ENCODE peak calls at places on chromosome 4, in four cellular contexts. One of them, this sample, is unnamed.

GRCh38 chr4:150961566-150961965 is 53.5 kb downstream of the LRBA start:
- DNase-seq in T-helper 1 cell: no peak
- DNase-seq in HT1080: no peak
- DNase-seq in stimulated activated CD4-positive, alpha-beta T cell treated with anti-CD3 and anti-CD28 coated beads, Interleukin-15, amount 100 ng/mL, for 48 hours: no peak
- DNase-seq in this sample: no peak

GRCh38 chr4:175419120-175419774 is 392.8 kb downstream of the GPM6A start:
- DNase-seq in T-helper 1 cell: no peak
- DNase-seq in HT1080: peak
- DNase-seq in stimulated activated CD4-positive, alpha-beta T cell treated with anti-CD3 and anti-CD28 coated beads, Interleukin-15, amount 100 ng/mL, for 48 hours: no peak
- DNase-seq in this sample: peak

GRCh38 chr4:53592686-53593641 is 1.7 kb upstream of the LNX1 start:
- DNase-seq in T-helper 1 cell: no peak
- DNase-seq in HT1080: peak
- DNase-seq in stimulated activated CD4-positive, alpha-beta T cell treated with anti-CD3 and anti-CD28 coated beads, Interleukin-15, amount 100 ng/mL, for 48 hours: no peak
- DNase-seq in this sample: no peak

GRCh38 chr4:97646997-97647396 is 496.3 kb downstream of the STPG2 start:
- DNase-seq in T-helper 1 cell: no peak
- DNase-seq in HT1080: peak
- DNase-seq in stimulated activated CD4-positive, alpha-beta T cell treated with anti-CD3 and anti-CD28 coated beads, Interleukin-15, amount 100 ng/mL, for 48 hours: no peak
- DNase-seq in this sample: peak

GRCh38 chr4:100417565-100417964 is 100.3 kb downstream of the EMCN start:
- DNase-seq in T-helper 1 cell: no peak
- DNase-seq in HT1080: no peak
- DNase-seq in stimulated activated CD4-positive, alpha-beta T cell treated with anti-CD3 and anti-CD28 coated beads, Interleukin-15, amount 100 ng/mL, for 48 hours: no peak
- DNase-seq in this sample: peak

GRCh38 chr4:122854860-122855259 is 28.2 kb downstream of the FGF2 start:
- DNase-seq in T-helper 1 cell: no peak
- DNase-seq in HT1080: no peak
- DNase-seq in stimulated activated CD4-positive, alpha-beta T cell treated with anti-CD3 and anti-CD28 coated beads, Interleukin-15, amount 100 ng/mL, for 48 hours: no peak
- DNase-seq in this sample: no peak

GRCh38 chr4:16168144-16168543 is 58.1 kb downstream of the TAPT1 start:
- DNase-seq in T-helper 1 cell: no peak
- DNase-seq in HT1080: no peak
- DNase-seq in stimulated activated CD4-positive, alpha-beta T cell treated with anti-CD3 and anti-CD28 coated beads, Interleukin-15, amount 100 ng/mL, for 48 hours: no peak
- DNase-seq in this sample: no peak

GRCh38 chr4:165150545-165150944 is 37.9 kb upstream of the TMEM192 start:
- DNase-seq in T-helper 1 cell: no peak
- DNase-seq in HT1080: no peak
- DNase-seq in stimulated activated CD4-positive, alpha-beta T cell treated with anti-CD3 and anti-CD28 coated beads, Interleukin-15, amount 100 ng/mL, for 48 hours: no peak
- DNase-seq in this sample: no peak

GRCh38 chr4:146029939-146030710 is 91.5 kb upstream of the ZNF827 start:
- DNase-seq in T-helper 1 cell: no peak
- DNase-seq in HT1080: no peak
- DNase-seq in stimulated activated CD4-positive, alpha-beta T cell treated with anti-CD3 and anti-CD28 coated beads, Interleukin-15, amount 100 ng/mL, for 48 hours: no peak
- DNase-seq in this sample: no peak

GRCh38 chr4:142940614-142941013 is 94.5 kb upstream of the INPP4B start:
- DNase-seq in T-helper 1 cell: no peak
- DNase-seq in HT1080: no peak
- DNase-seq in stimulated activated CD4-positive, alpha-beta T cell treated with anti-CD3 and anti-CD28 coated beads, Interleukin-15, amount 100 ng/mL, for 48 hours: no peak
- DNase-seq in this sample: no peak

GRCh38 chr4:128810331-128810870 is 901 bp downstream of the JADE1 start:
- DNase-seq in T-helper 1 cell: peak
- DNase-seq in HT1080: no peak
- DNase-seq in stimulated activated CD4-positive, alpha-beta T cell treated with anti-CD3 and anti-CD28 coated beads, Interleukin-15, amount 100 ng/mL, for 48 hours: no peak
- DNase-seq in this sample: peak

GRCh38 chr4:46975144-46975543 is 18.2 kb downstream of the GABRA4 start:
- DNase-seq in T-helper 1 cell: no peak
- DNase-seq in HT1080: no peak
- DNase-seq in stimulated activated CD4-positive, alpha-beta T cell treated with anti-CD3 and anti-CD28 coated beads, Interleukin-15, amount 100 ng/mL, for 48 hours: no peak
- DNase-seq in this sample: no peak

GRCh38 chr4:183175631-183176232 is 76.7 kb downstream of the WWC2 start:
- DNase-seq in T-helper 1 cell: no peak
- DNase-seq in HT1080: peak
- DNase-seq in stimulated activated CD4-positive, alpha-beta T cell treated with anti-CD3 and anti-CD28 coated beads, Interleukin-15, amount 100 ng/mL, for 48 hours: no peak
- DNase-seq in this sample: no peak

GRCh38 chr4:142443469-142443868 is 402.6 kb downstream of the INPP4B start:
- DNase-seq in T-helper 1 cell: no peak
- DNase-seq in HT1080: no peak
- DNase-seq in stimulated activated CD4-positive, alpha-beta T cell treated with anti-CD3 and anti-CD28 coated beads, Interleukin-15, amount 100 ng/mL, for 48 hours: no peak
- DNase-seq in this sample: no peak

GRCh38 chr4:6369511-6369910 is 99.9 kb downstream of the WFS1 start:
- DNase-seq in T-helper 1 cell: no peak
- DNase-seq in HT1080: no peak
- DNase-seq in stimulated activated CD4-positive, alpha-beta T cell treated with anti-CD3 and anti-CD28 coated beads, Interleukin-15, amount 100 ng/mL, for 48 hours: no peak
- DNase-seq in this sample: no peak

GRCh38 chr4:26346203-26346620 is 25.4 kb downstream of the RBPJ start:
- DNase-seq in T-helper 1 cell: no peak
- DNase-seq in HT1080: no peak
- DNase-seq in stimulated activated CD4-positive, alpha-beta T cell treated with anti-CD3 and anti-CD28 coated beads, Interleukin-15, amount 100 ng/mL, for 48 hours: no peak
- DNase-seq in this sample: peak